ENCODE peak calls at places on chromosomes 2 and 18, in seven cellular contexts. Z, M, V, Y, T, I and H are unnamed samples.

GRCh38 chr2:228735697-228736096 is 535.4 kb downstream of the PID1 start:
- DNase-seq in Z (no peak), M (no peak), V (no peak), Y (no peak), T (no peak), I (no peak), H (no peak)

GRCh38 chr2:39728941-39729351 is 50.1 kb downstream of the THUMPD2 start:
- DNase-seq in Z (peak), M (peak), V (no peak), Y (peak), T (no peak), I (peak), H (peak)

GRCh38 chr2:221705478-221705877 is 133.4 kb upstream of the EPHA4 start:
- DNase-seq in Z (no peak), M (no peak), V (no peak), Y (no peak), T (no peak), I (no peak), H (no peak)

GRCh38 chr2:126835261-126835660 is 63.4 kb upstream of the TEX51 start:
- DNase-seq in Z (no peak), M (no peak), V (no peak), Y (no peak), T (no peak), I (no peak), H (no peak)

GRCh38 chr2:239602290-239603282 is 201.8 kb upstream of the HDAC4 start:
- DNase-seq in Z (no peak), M (no peak), V (no peak), Y (peak), T (peak), I (no peak), H (no peak)

GRCh38 chr2:64404002-64404731 is 49.8 kb upstream of the LGALSL start:
- DNase-seq in Z (no peak), M (peak), V (no peak), Y (no peak), T (no peak), I (peak), H (no peak)

GRCh38 chr2:190121971-190122370 is 59.4 kb upstream of the MSTN start:
- DNase-seq in Z (no peak), M (peak), V (no peak), Y (peak), T (no peak), I (peak), H (no peak)

GRCh38 chr2:85545780-85546240 is 6.8 kb downstream of the MAT2A start:
- DNase-seq in Z (no peak), M (no peak), V (no peak), Y (no peak), T (no peak), I (no peak), H (no peak)

GRCh38 chr18:9333441-9334350 is 877 bp upstream of the TWSG1 start:
- DNase-seq in Z (no peak), M (peak), V (no peak), Y (peak), T (no peak), I (no peak), H (no peak)

GRCh38 chr2:80328033-80328635 is 23.6 kb upstream of the LRRTM1 start:
- DNase-seq in Z (no peak), M (no peak), V (no peak), Y (no peak), T (no peak), I (no peak), H (no peak)

GRCh38 chr18:48947102-48947501 is 3.7 kb downstream of the SMAD7 start:
- DNase-seq in Z (no peak), M (no peak), V (no peak), Y (no peak), T (no peak), I (peak), H (no peak)

GRCh38 chr2:227301523-227301922 is 23.5 kb upstream of the MFF start:
- DNase-seq in Z (no peak), M (no peak), V (no peak), Y (no peak), T (no peak), I (no peak), H (no peak)

GRCh38 chr2:46024146-46024779 is 272.9 kb upstream of the EPAS1 start:
- DNase-seq in Z (no peak), M (no peak), V (no peak), Y (no peak), T (no peak), I (no peak), H (no peak)

GRCh38 chr2:178700922-178701342 is 106.3 kb downstream of the TTN start:
- DNase-seq in Z (peak), M (peak), V (no peak), Y (no peak), T (no peak), I (peak), H (peak)

GRCh38 chr2:235267251-235267650 is 226.6 kb upstream of the AGAP1 start:
- DNase-seq in Z (no peak), M (no peak), V (no peak), Y (no peak), T (no peak), I (no peak), H (no peak)

GRCh38 chr2:72148975-72149555 is 1.4 kb upstream of the CYP26B1 start:
- DNase-seq in Z (peak), M (peak), V (no peak), Y (no peak), T (no peak), I (peak), H (peak)

GRCh38 chr2:121128741-121129659 is 156.0 kb downstream of the TFCP2L1 start:
- DNase-seq in Z (no peak), M (peak), V (no peak), Y (no peak), T (no peak), I (peak), H (no peak)